ENCODE peak calls at places on chromosomes 16 and 17, in seven cellular contexts. X is PC-9, K is substantia nigra, Q is cardiac muscle cell, M is small intestine, Y is lower lobe of right lung, S is uterus. E is an unnamed sample.

GRCh38 chr17:48441231-48441711 is 11.3 kb upstream of the SKAP1 start:
- DNase-seq in Y (no peak), K (no peak), M (peak; percentile 70), S (no peak), Q (peak; percentile 17), X (no peak), E (no peak)

GRCh38 chr16:57284206-57284951 is at the start of gene PLLP:
- DNase-seq in S (no peak), M (peak; percentile 77), Y (peak; percentile 69), X (peak; percentile 54), Q (peak; percentile 41), K (peak; percentile 55), E (no peak)

GRCh38 chr16:28182183-28182582 is 29.6 kb downstream of the XPO6 start:
- DNase-seq in M (no peak), Q (no peak), S (no peak), K (no peak), X (no peak), Y (no peak), E (no peak)

GRCh38 chr17:57215317-57215716 is 41.0 kb upstream of the MSI2 start:
- DNase-seq in X (peak; percentile 15), Q (peak; percentile 4), M (no peak), Y (no peak), S (peak; percentile 23), K (no peak), E (no peak)

GRCh38 chr16:67311607-67312449 is 14.7 kb downstream of the KCTD19 start:
- DNase-seq in M (no peak), Y (no peak), S (peak; percentile 77), K (no peak), Q (peak; percentile 97), X (peak; percentile 51), E (peak; percentile 100)

GRCh38 chr17:56960596-56961538 is at the start of gene COIL:
- DNase-seq in Y (peak; percentile 95), S (peak; percentile 90), M (peak; percentile 90), K (peak; percentile 90), X (peak; percentile 88), Q (peak; percentile 95), E (peak; percentile 57)

GRCh38 chr16:56279132-56279531 is 87.8 kb downstream of the GNAO1 start:
- DNase-seq in Y (no peak), M (peak; percentile 57), Q (no peak), S (no peak), K (no peak), X (peak; percentile 49), E (no peak)

GRCh38 chr16:9357829-9358228 is 266.4 kb downstream of the HAPSTR1 start:
- DNase-seq in K (no peak), Y (no peak), X (no peak), S (no peak), M (no peak), Q (no peak), E (no peak)

GRCh38 chr17:80827646-80828643 is 163.7 kb upstream of the CHMP6 start:
- DNase-seq in K (no peak), Q (no peak), M (no peak), S (no peak), X (peak; percentile 23), Y (no peak), E (no peak)

GRCh38 chr16:84922351-84923135 is 88.8 kb downstream of the ZDHHC7 start:
- DNase-seq in S (peak; percentile 80), M (no peak), K (peak; percentile 61), Q (peak; percentile 65), Y (peak; percentile 64), X (no peak), E (no peak)
- H3K27ac ChIP-seq in S (peak overlapping the region; percentile 65), M (no peak overlapping the region), K (peak overlapping the region; percentile 59), Q (peak overlapping the region; percentile 73), Y (peak overlapping the region; percentile 73), X (no peak overlapping the region), E (no peak overlapping the region)

DNA sequence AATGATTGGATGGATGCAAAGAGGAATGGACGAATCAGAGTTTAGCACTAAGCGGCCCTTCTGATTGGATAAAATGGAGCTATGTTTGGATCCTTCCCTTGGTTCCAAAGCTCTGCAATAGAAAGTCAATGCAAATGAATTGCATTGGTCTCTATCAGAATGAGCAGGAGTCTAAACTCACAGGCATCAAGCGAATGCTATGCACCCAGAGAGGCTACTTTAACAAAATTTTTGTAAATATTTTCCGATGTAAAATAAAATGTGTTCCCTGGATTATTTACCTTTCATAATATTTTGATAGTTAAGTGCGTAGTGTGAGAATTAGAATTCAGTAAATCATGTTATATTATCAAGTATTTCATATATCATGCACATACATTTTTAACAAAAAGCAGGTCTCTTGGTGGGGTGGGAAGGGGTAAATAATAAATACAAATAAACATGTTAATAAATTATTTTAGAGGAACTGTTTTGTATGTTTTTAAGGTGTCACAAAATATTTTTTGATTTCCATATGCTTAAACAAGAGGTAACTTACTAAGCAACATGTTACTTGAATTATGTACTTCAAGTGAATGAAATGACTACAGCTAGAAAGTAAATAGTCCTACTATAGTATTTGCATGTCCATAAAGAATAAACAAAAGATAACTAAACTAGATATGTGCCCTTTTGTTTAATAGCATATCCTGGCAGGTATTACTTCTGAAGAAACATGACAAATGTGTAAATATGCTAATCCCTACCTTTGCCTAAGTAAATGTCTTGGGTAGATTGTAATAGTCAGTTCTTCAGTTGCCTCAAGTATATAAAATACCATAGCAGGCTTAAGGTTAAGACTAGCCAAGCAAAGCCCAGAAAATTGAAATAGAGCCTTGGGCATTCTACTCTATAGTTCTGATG is 4.4 kb upstream of the UNK start:
- DNase-seq in K (no peak), X (no peak), S (no peak), Y (no peak), M (no peak), Q (no peak), E (no peak)
- H3K27ac ChIP-seq in K (peak overlapping the region; percentile 66), X (peak overlapping the region; percentile 70), S (peak overlapping the region; percentile 58), Y (peak overlapping the region; percentile 98), M (no peak overlapping the region), Q (no peak overlapping the region), E (peak overlapping the region; percentile 97)

GRCh38 chr17:78381601-78382168 is 3.2 kb downstream of the PGS1 start:
- DNase-seq in S (no peak), Q (no peak), X (no peak), K (no peak), Y (no peak), M (peak; percentile 84), E (no peak)
- H3K27ac ChIP-seq in S (peak overlapping the region; percentile 78), Q (no peak overlapping the region), X (no peak overlapping the region), K (peak overlapping the region; percentile 5), Y (peak overlapping the region; percentile 67), M (peak overlapping the region; percentile 65), E (no peak overlapping the region)

DNA sequence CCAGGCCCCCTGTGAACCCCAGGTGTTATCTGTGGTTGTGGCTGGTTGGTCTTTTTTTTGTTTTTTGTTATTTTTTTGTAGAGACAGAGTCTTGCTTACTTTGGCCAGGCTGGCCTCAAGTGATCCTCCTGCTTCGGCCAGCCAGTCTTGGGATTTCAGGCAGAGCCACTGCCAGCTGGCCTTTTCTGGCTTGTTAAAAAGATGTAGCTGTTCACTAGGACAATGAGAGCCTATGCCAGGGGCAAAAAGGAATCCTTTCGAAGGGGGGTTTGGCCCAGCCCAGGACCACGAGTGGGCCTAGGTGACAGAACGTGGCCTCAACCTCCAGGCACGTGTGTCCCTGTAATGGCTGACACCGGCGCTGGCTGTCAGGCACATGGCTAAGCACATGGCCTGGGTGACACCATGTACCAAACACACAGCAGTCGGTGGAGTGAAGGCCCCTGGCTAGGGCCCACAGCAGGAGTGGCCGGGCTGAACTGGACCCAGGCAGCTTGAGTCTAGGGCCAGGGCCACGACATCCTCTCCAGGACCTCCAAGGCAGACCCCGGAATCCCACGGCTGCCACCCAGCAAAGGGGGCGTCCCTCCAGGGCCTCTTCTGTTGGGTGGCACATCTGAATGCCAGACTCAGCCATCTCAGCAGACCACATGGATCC is 6.9 kb upstream of the SLC38A8 start:
- DNase-seq in M (no peak), S (no peak), K (peak; percentile 41), Q (no peak), Y (peak; percentile 39), X (no peak), E (no peak)
- H3K27ac ChIP-seq in M (no peak overlapping the region), S (no peak overlapping the region), K (no peak overlapping the region), Q (no peak overlapping the region), Y (no peak overlapping the region), X (no peak overlapping the region), E (no peak overlapping the region)

GRCh38 chr17:44602390-44602789 is 45.1 kb downstream of the FZD2 start:
- DNase-seq in Q (no peak), M (no peak), S (no peak), K (no peak), X (no peak), Y (no peak), E (no peak)
- H3K27ac ChIP-seq in Q (peak overlapping the region; percentile 38), M (no peak overlapping the region), S (no peak overlapping the region), K (no peak overlapping the region), X (no peak overlapping the region), Y (no peak overlapping the region), E (no peak overlapping the region)

GRCh38 chr16:23466162-23466885 is 13.3 kb upstream of the COG7 start:
- DNase-seq in M (no peak), K (no peak), S (no peak), Q (peak; percentile 12), Y (no peak), X (no peak), E (peak; percentile 93)
- H3K27ac ChIP-seq in M (no peak overlapping the region), K (no peak overlapping the region), S (no peak overlapping the region), Q (peak overlapping the region; percentile 34), Y (no peak overlapping the region), X (no peak overlapping the region), E (peak overlapping the region; percentile 44)

GRCh38 chr16:4365615-4366014 is 6.0 kb upstream of the VASN start:
- DNase-seq in X (no peak), Y (no peak), Q (no peak), M (no peak), K (no peak), S (no peak), E (no peak)

GRCh38 chr16:4366016-4366415 is 5.6 kb upstream of the VASN start:
- DNase-seq in K (no peak), Q (no peak), X (no peak), M (no peak), S (no peak), Y (no peak), E (no peak)

GRCh38 chr16:4365014-4365406 is 6.6 kb upstream of the VASN start:
- DNase-seq in Y (no peak), X (no peak), K (no peak), S (no peak), M (no peak), Q (no peak), E (no peak)

GRCh38 chr16:4369006-4369766 is 2.5 kb upstream of the VASN start:
- DNase-seq in X (peak; percentile 94), M (no peak), K (no peak), Y (no peak), S (no peak), Q (no peak), E (peak; percentile 29)

GRCh38 chr16:4367393-4367856 is 4.2 kb upstream of the VASN start:
- DNase-seq in X (no peak), M (no peak), Q (no peak), Y (no peak), K (no peak), S (no peak), E (no peak)
- H3K27ac ChIP-seq in X (no peak overlapping the region), M (no peak overlapping the region), Q (no peak overlapping the region), Y (no peak overlapping the region), K (no peak overlapping the region), S (no peak overlapping the region), E (no peak overlapping the region)

DNA sequence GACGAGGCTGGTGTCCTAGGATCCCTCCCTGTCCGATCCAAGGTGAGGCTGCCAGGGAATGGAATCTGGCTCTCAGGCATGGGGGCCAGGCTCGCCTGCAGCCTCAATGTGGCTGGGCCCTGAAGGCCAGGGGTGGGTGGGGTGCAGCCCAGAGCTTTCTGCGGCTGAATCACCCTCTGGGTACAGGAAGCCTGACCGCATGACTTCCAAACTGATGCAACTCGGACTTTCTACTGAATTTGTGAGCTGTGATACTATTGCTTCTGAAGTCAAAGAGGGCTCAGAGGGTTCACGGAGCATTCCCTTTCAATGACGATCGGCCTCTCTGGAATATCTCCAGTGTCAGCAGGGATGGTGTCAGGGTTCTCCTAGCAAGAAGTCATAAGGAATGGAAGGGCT is 123.7 kb downstream of the METRNL start:
- DNase-seq in M (no peak), K (no peak), S (peak; percentile 57), Q (peak; percentile 93), X (peak; percentile 62), Y (peak; percentile 82), E (no peak)
- H3K27ac ChIP-seq in M (no peak overlapping the region), K (no peak overlapping the region), S (peak overlapping the region; percentile 75), Q (no peak overlapping the region), X (no peak overlapping the region), Y (peak overlapping the region; percentile 71), E (no peak overlapping the region)